ENCODE peak calls at places on chromosomes 2 and 18, in nine cellular contexts. K is activated naive CD4-positive, alpha-beta T cell treated with anti-CD3 and anti-CD28 coated beads, Interleukin-2, amount 50 U/mL, for 72 hours; B is upper lobe of right lung; V is central memory CD8-positive, alpha-beta T cell; D is pancreas; F is sciatic nerve; O is activated T-cell treated with anti-CD3 and anti-CD28 coated beads, Interleukin-2, amount 50 U/mL, for 72 hours; X is natural killer cell; S is GM12878. W is an unnamed sample.

GRCh38 chr2:134671498-134671897 is 47.3 kb downstream of the TMEM163 start:
- ATAC-seq in D (no peak), K (no peak), V (no peak), X (no peak), F (no peak), O (no peak), B (no peak), S (no peak), W (peak; percentile 37)

GRCh38 chr2:237327191-237327590 is 86.8 kb downstream of the COL6A3 start:
- ATAC-seq in F (peak; percentile 68), X (no peak), K (no peak), V (no peak), D (no peak), B (no peak), O (no peak), S (no peak), W (no peak)

GRCh38 chr2:98503481-98504096 is 58.9 kb downstream of the INPP4A start:
- ATAC-seq in V (no peak), D (no peak), K (no peak), S (no peak), B (no peak), F (no peak), X (no peak), O (no peak), W (no peak)

GRCh38 chr2:205407984-205408383 is 274.3 kb upstream of the NRP2 start:
- ATAC-seq in F (peak; percentile 53), O (no peak), V (no peak), X (no peak), D (peak; percentile 31), B (no peak), S (no peak), K (no peak), W (no peak)

GRCh38 chr18:1954583-1955312 is 616.6 kb downstream of the METTL4 start:
- ATAC-seq in O (no peak), B (peak; percentile 43), K (no peak), S (no peak), X (no peak), V (no peak), F (no peak), D (no peak), W (peak; percentile 44)

GRCh38 chr2:216741223-216741593 is 45.9 kb upstream of the IGFBP5 start:
- ATAC-seq in K (no peak), F (no peak), D (no peak), B (no peak), S (no peak), O (no peak), V (no peak), X (no peak), W (no peak)

GRCh38 chr2:98736464-98736889 is 5.5 kb upstream of the MGAT4A start:
- ATAC-seq in B (no peak), K (peak; percentile 85), O (peak; percentile 84), F (no peak), S (peak; percentile 79), D (no peak), X (peak; percentile 23), V (peak; percentile 45), W (no peak)

GRCh38 chr2:205808493-205809121 is 126.3 kb downstream of the NRP2 start:
- ATAC-seq in O (no peak), D (no peak), V (no peak), K (no peak), X (no peak), S (no peak), F (peak; percentile 62), B (no peak), W (peak; percentile 10)

GRCh38 chr18:77340815-77341214 is 91.2 kb downstream of the GALR1 start:
- ATAC-seq in S (no peak), O (no peak), D (no peak), B (no peak), X (no peak), F (no peak), V (no peak), K (no peak), W (no peak)

GRCh38 chr18:51188024-51188701 is 9.3 kb downstream of the MEX3C start:
- ATAC-seq in S (peak; percentile 49), B (no peak), F (no peak), D (no peak), O (peak; percentile 12), X (peak; percentile 34), V (no peak), K (peak; percentile 30), W (no peak)

GRCh38 chr2:46002947-46003346 is 294.3 kb upstream of the EPAS1 start:
- ATAC-seq in O (no peak), X (no peak), V (no peak), K (no peak), D (no peak), B (no peak), F (no peak), S (no peak), W (no peak)

GRCh38 chr2:94923196-94923595 is 52.0 kb downstream of the TEKT4 start:
- ATAC-seq in S (no peak), K (no peak), V (no peak), X (no peak), O (no peak), B (no peak), F (no peak), D (no peak), W (no peak)

GRCh38 chr2:29113027-29113686 is 2.1 kb upstream of the CLIP4 start:
- ATAC-seq in S (no peak), X (no peak), K (no peak), D (no peak), V (no peak), B (no peak), F (no peak), O (no peak), W (no peak)

GRCh38 chr2:12965540-12966269 is 249.0 kb downstream of the TRIB2 start:
- ATAC-seq in F (peak; percentile 74), D (peak; percentile 77), S (no peak), K (peak; percentile 87), X (peak; percentile 95), B (peak; percentile 65), O (peak; percentile 87), V (peak; percentile 85), W (no peak)